ENCODE peak calls at places on chromosomes 13 and 19, in five cellular contexts. D is PC-3, F is neural progenitor cell, T is PC-9, Q is GM23338. M is an unnamed sample.

GRCh38 chr19:3397266-3398022 is 31.1 kb downstream of the NFIC start:
- DNase-seq in D (no peak), F (peak; percentile 30), T (peak; percentile 17), Q (peak; percentile 60), M (peak; percentile 55)

GRCh38 chr13:32063622-32064233 is 32.2 kb downstream of the FRY start:
- DNase-seq in D (no peak), F (no peak), T (no peak), Q (no peak), M (no peak)

GRCh38 chr13:76890036-76890435 is 3.8 kb upstream of the KCTD12 start:
- DNase-seq in D (peak; percentile 8), F (no peak), T (no peak), Q (no peak), M (peak; percentile 30)

GRCh38 chr19:39568604-39569003 is 28.6 kb upstream of the EID2 start:
- DNase-seq in D (peak; percentile 56), F (no peak), T (no peak), Q (no peak), M (peak; percentile 2)

GRCh38 chr19:3507371-3508120 is 1.4 kb downstream of the FZR1 start:
- DNase-seq in D (peak; percentile 6), F (peak; percentile 41), T (no peak), Q (peak; percentile 73), M (peak; percentile 52)

GRCh38 chr13:29255567-29255966 is 339.9 kb downstream of the SLC7A1 start:
- DNase-seq in D (no peak), F (no peak), T (no peak), Q (no peak), M (no peak)

GRCh38 chr19:3479819-3480215 is 508 bp downstream of the SMIM24 start:
- DNase-seq in D (no peak), F (no peak), T (no peak), Q (peak; percentile 89), M (peak; percentile 58)

GRCh38 chr13:45678282-45678681 is 23.8 kb upstream of the CBY2 start:
- DNase-seq in D (peak; percentile 21), F (peak; percentile 21), T (no peak), Q (peak; percentile 75), M (no peak)

GRCh38 chr13:99426426-99426825 is 74.8 kb upstream of the TM9SF2 start:
- DNase-seq in D (no peak), F (no peak), T (no peak), Q (no peak), M (peak; percentile 12)

GRCh38 chr19:4521170-4521887 is 3.0 kb upstream of the PLIN4 start:
- DNase-seq in D (peak; percentile 22), F (no peak), T (peak; percentile 22), Q (no peak), M (no peak)

GRCh38 chr13:57627663-57628062 is 3.9 kb upstream of the PCDH17 start:
- DNase-seq in D (peak; percentile 41), F (peak; percentile 26), T (no peak), Q (peak; percentile 51), M (peak; percentile 36)

GRCh38 chr13:99307648-99308339 is 595 bp upstream of the GPR183 start:
- DNase-seq in D (peak; percentile 53), F (no peak), T (no peak), Q (no peak), M (peak; percentile 91)

DNA sequence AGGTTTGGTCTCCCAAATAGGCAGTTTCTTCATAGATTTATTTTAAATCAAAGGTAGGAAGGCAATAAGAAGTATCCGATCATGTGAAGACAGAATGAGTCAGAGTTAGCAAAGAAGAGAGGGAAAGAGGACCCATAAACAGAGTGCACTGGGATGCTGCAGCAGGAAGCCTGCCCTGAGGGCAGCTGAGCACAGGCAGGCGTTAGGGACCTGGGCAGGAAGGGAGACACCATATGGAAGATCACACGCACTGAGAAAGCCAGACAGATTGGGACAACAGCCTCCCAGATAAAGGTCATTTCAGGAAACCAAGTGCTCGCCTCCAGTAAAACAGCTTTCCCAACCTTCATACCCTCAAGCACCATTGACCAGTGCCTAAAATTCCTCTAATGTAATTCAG is 598.0 kb downstream of the EFNB2 start:
- DNase-seq in D (peak; percentile 13), F (no peak), T (no peak), Q (peak; percentile 32), M (no peak)
- TF ChIP-seq EZH2 in D (no peak), F (no peak), T (no peak), Q (no peak), M (no peak)

GRCh38 chr13:114066956-114067355 is 65.5 kb downstream of the RASA3 start:
- DNase-seq in D (no peak), F (no peak), T (no peak), Q (no peak), M (no peak)

GRCh38 chr13:114068723-114069322 is 63.6 kb downstream of the RASA3 start:
- DNase-seq in D (no peak), F (no peak), T (no peak), Q (no peak), M (peak; percentile 86)

GRCh38 chr13:114067886-114068722 is 64.3 kb downstream of the RASA3 start:
- DNase-seq in D (no peak), F (no peak), T (no peak), Q (no peak), M (no peak)

GRCh38 chr13:114065926-114066774 is 66.3 kb downstream of the RASA3 start:
- DNase-seq in D (no peak), F (no peak), T (no peak), Q (no peak), M (peak; percentile 51)

DNA sequence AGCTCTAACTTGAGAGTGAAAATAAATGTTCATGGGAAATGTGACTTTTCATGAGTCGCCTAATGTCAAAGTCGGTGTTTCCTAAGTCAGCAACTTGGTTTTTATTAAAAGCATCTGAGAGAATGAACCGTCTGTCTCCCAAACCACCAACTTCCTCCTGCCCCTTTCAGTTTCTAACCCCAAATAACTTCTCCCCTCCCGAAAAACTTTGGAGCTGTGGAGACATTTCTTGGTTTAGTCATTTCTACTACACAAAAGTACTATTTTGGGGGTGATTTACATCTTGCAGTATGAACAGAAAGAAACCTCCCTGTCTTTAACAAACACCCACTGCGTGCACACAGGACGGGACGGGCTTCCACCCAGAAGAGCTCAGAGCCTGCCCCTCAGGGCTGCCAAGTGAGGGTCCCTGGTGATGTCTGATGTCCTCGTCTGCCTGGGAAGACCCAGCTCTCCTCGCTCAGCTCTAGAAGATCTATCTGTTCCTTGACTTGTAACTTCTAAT is 65.0 kb downstream of the RASA3 start:
- DNase-seq in D (peak; percentile 43), F (no peak), T (no peak), Q (no peak), M (peak; percentile 85)
- H3F3A ChIP-seq in D (no peaks in the 10 kb centered on the region), F (peaks cover 50% of the 10 kb centered on the region), T (peaks cover 22% of the 10 kb centered on the region), Q (peaks cover 11% of the 10 kb centered on the region), M (peaks cover 43% of the 10 kb centered on the region)

DNA sequence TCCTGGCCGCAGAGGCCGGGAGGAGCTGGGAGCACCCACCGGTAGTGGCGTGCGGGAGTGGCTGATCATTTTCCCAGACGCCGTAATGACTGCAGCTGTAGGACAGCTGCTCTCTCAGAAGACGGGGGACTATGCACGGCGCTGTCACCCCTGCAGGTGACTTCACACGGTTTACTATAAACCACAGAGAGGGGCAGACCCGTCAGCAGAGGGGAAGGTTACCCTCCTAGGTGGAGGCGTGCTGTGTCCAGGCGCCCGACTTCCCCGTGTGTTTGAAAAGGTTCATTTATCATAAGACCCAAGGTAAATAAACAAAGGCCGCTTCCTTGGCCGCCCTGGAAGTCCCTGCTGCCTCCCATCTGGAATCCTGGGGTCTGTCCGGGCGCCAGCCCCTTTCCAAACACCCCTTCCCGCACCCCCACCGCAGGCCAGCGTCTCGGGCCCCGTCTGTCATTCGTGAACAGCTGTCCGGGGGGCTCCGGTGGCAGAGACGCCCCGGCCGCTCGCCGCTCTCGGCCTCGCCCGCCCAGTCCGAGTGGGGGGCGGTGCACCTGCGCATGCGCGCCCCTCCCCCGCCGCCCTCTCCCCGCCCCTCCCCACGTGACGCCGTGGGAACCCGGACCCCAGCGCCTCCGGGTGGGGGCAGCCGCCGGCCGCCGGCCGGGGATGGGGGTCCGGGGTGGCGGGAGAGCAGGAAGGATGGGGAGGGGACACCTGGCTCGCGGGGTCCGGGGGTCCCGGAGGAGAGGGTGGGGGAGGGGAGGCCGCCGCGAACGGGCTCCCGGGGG is 915 bp downstream of the SHC2 start:
- DNase-seq in D (peak; percentile 23), F (peak; percentile 82), T (peak; percentile 51), Q (peak; percentile 60), M (peak; percentile 36)
- TF ChIP-seq EZH2 in D (no peak), F (no peak), T (no peak), Q (peak; percentile 47), M (peak; percentile 91)

GRCh38 chr19:15142313-15142712 is 35.1 kb downstream of the SYDE1 start:
- DNase-seq in D (no peak), F (no peak), T (no peak), Q (no peak), M (no peak)
- H3F3A ChIP-seq in D (no peaks in the 10 kb centered on the region), F (no peaks in the 10 kb centered on the region), T (peaks cover 1% of the 10 kb centered on the region), Q (no peaks in the 10 kb centered on the region), M (peaks cover 16% of the 10 kb centered on the region)

GRCh38 chr19:16327131-16327450 is 2.5 kb downstream of the KLF2 start:
- DNase-seq in D (no peak), F (no peak), T (no peak), Q (no peak), M (peak; percentile 28)
- TF ChIP-seq EZH2 in D (no peak), F (no peak), T (no peak), Q (peak; percentile 33), M (no peak)

DNA sequence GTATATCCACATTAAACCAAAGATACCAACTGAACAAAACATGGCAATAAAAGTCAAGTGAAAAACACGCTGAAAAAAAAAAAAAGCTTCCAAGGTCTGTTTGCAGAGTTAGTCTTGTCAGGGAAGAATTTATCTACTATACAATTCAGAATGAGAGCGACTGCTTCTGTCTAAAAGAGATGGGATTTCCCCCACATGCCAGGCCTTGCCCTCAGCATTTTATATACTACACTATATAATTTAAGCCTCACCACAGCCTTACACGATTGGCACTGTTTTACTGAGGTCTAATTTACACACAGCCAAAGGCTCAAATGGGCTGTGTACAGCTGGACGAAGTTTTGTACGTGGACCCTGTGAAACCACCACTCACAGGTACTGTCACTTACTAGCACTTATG is 67.3 kb downstream of the FOXO1 start:
- DNase-seq in D (no peak), F (no peak), T (no peak), Q (no peak), M (no peak)
- H3F3A ChIP-seq in D (no peaks in the 10 kb centered on the region), F (no peaks in the 10 kb centered on the region), T (no peaks in the 10 kb centered on the region), Q (peaks cover 3% of the 10 kb centered on the region), M (no peaks in the 10 kb centered on the region)

GRCh38 chr19:36100476-36100875 is 10.5 kb upstream of the OVOL3 start:
- DNase-seq in D (no peak), F (no peak), T (peak; percentile 25), Q (no peak), M (no peak)

GRCh38 chr19:36099166-36099785 is 11.7 kb upstream of the OVOL3 start:
- DNase-seq in D (no peak), F (no peak), T (no peak), Q (no peak), M (no peak)

GRCh38 chr19:36093146-36093662 is 17.7 kb upstream of the OVOL3 start:
- DNase-seq in D (no peak), F (no peak), T (no peak), Q (no peak), M (peak; percentile 42)

GRCh38 chr19:36093687-36094086 is 17.3 kb upstream of the OVOL3 start:
- DNase-seq in D (no peak), F (no peak), T (no peak), Q (no peak), M (no peak)

DNA sequence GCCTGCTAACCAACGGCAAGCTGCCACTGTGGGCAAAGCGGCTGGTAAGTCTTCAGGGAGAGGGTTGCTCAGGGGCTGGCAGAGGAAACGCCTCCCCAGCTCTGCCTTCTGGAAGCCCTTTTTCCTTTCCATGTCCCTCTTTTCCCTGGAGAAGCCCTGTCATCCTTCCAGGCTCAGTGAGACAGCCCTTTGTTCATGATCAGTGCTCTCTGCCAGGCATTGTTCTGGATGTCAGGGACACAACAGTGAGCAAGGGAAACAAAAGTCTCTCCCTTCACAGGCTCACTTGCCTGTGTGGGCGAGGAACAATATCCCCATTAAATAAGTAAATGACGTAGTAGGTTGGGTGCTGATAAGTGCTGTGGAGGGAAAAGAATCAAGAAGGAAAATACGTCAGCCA is 13.9 kb upstream of the OVOL3 start:
- DNase-seq in D (no peak), F (peak; percentile 55), T (no peak), Q (no peak), M (no peak)
- TF ChIP-seq EZH2 in D (no peak), F (no peak), T (no peak), Q (no peak), M (no peak)

M was measured in GM23248.